ENCODE peak calls at places on chromosomes 3 and 15, in four cellular contexts. V is HCT116, I is neural crest cell, A is fibroblast of mammary gland. B is an unnamed sample.

GRCh38 chr3:180223268-180223667 is 186.5 kb upstream of the PEX5L start:
- DNase-seq in V (no peak), I (no peak), A (no peak), B (no peak)

GRCh38 chr3:8052599-8053185 is 448.9 kb upstream of the LMCD1 start:
- DNase-seq in V (no peak), I (no peak), A (peak; percentile 40), B (no peak)

GRCh38 chr3:11898611-11899325 is 52.1 kb upstream of the TAMM41 start:
- DNase-seq in V (no peak), I (no peak), A (no peak), B (no peak)

GRCh38 chr15:68333775-68334470 is 56.4 kb downstream of the FEM1B start:
- DNase-seq in V (no peak), I (no peak), A (peak; percentile 38), B (no peak)

GRCh38 chr15:36883705-36884355 is 216.5 kb downstream of the MEIS2 start:
- DNase-seq in V (peak; percentile 63), I (peak; percentile 93), A (peak; percentile 87), B (no peak)

GRCh38 chr15:37372064-37372463 is 271.7 kb upstream of the MEIS2 start:
- DNase-seq in V (no peak), I (no peak), A (no peak), B (no peak)

GRCh38 chr15:33226559-33227181 is 32.2 kb upstream of the FMN1 start:
- DNase-seq in V (peak; percentile 70), I (no peak), A (peak; percentile 37), B (no peak)

GRCh38 chr3:193499801-193500485 is 54.8 kb downstream of the ATP13A4 start:
- DNase-seq in V (no peak), I (no peak), A (no peak), B (no peak)

GRCh38 chr3:55662683-55663082 is 175.6 kb upstream of the WNT5A start:
- DNase-seq in V (no peak), I (no peak), A (peak; percentile 53), B (no peak)

GRCh38 chr3:124701687-124702086 is 28.6 kb upstream of the UMPS start:
- DNase-seq in V (no peak), I (no peak), A (peak; percentile 55), B (no peak)

GRCh38 chr3:141446737-141447136 is 40.1 kb upstream of the RASA2 start:
- DNase-seq in V (no peak), I (no peak), A (no peak), B (no peak)

GRCh38 chr15:68790910-68791309 is 29.8 kb downstream of the ANP32A start:
- DNase-seq in V (no peak), I (no peak), A (no peak), B (no peak)

GRCh38 chr3:3699816-3700633 is 99.2 kb upstream of the LRRN1 start:
- DNase-seq in V (no peak), I (no peak), A (no peak), B (no peak)

GRCh38 chr15:37931868-37932267 is 2.6 kb upstream of the TMCO5A start:
- DNase-seq in V (no peak), I (no peak), A (peak; percentile 55), B (no peak)

GRCh38 chr15:98963459-98963858 is 44.1 kb downstream of the PGPEP1L start:
- DNase-seq in V (no peak), I (no peak), A (no peak), B (no peak)

GRCh38 chr3:194032828-194033435 is 103.0 kb upstream of the HES1 start:
- DNase-seq in V (no peak), I (no peak), A (no peak), B (no peak)

GRCh38 chr15:64305261-64305660 is 50.7 kb downstream of the CSNK1G1 start:
- DNase-seq in V (no peak), I (no peak), A (peak; percentile 18), B (no peak)

GRCh38 chr3:125061170-125061569 is 5.4 kb upstream of the HEG1 start:
- DNase-seq in V (no peak), I (no peak), A (peak; percentile 94), B (no peak)

GRCh38 chr3:5095879-5096278 is 26.2 kb upstream of the ARL8B start:
- DNase-seq in V (no peak), I (peak; percentile 55), A (peak; percentile 28), B (no peak)

GRCh38 chr3:61524933-61525332 is 36.4 kb upstream of the PTPRG start:
- DNase-seq in V (no peak), I (no peak), A (peak; percentile 47), B (no peak)

GRCh38 chr3:23312866-23313265 is 109.7 kb downstream of the UBE2E2 start:
- DNase-seq in V (no peak), I (no peak), A (peak; percentile 68), B (no peak)

GRCh38 chr15:76393614-76394013 is 57.0 kb downstream of the ISL2 start:
- DNase-seq in V (no peak), I (no peak), A (peak; percentile 3), B (no peak)

GRCh38 chr15:77019476-77020331 is 24.8 kb downstream of the PSTPIP1 start:
- DNase-seq in V (no peak), I (no peak), A (no peak), B (peak; percentile 53)

GRCh38 chr15:56496635-56497034 is 31.7 kb upstream of the MNS1 start:
- DNase-seq in V (peak; percentile 67), I (no peak), A (peak; percentile 83), B (no peak)

GRCh38 chr3:128870327-128870726 is 9.1 kb upstream of the ACAD9 start:
- DNase-seq in V (no peak), I (no peak), A (no peak), B (no peak)

GRCh38 chr3:101833446-101833974 is 15.8 kb upstream of the NFKBIZ start:
- DNase-seq in V (no peak), I (no peak), A (no peak), B (no peak)

GRCh38 chr3:122101646-122102045 is 46.5 kb downstream of the CD86 start:
- DNase-seq in V (peak; percentile 65), I (no peak), A (peak; percentile 64), B (no peak)

DNA sequence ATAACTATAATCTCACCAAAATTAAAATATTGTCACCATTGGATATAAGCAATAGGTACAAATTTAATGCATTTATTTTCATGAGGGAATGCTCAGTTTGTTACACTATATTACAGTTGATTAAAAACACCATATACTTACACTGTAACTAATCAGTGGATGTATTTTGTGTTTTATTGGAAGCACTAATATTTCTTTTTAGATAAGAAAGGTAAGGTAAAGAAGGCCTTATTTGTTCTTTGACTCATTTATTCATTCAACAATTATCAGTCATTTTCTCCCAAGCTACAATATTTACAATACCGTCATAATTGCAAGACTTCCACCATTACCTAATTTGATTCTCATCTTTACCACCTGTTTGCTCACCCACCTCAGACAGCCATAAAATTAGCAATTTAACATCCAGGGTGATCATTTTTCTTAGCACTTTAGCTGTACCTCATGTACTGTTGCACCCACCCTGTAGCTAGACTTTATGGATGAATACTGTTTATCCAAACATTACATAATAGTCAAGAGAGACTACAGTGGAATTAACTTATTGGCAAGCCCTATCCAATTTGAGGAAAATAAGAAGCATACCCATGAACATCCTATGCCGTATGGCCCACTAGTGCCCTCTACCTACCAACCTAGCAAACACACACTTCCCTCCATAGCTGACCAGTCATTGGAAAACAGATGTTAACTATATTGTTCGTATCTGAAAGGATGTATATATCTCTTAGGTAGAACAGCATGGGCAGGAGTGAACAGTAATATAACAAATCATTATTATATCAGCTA is 229.6 kb downstream of the BBX start:
- DNase-seq in V (peak; percentile 19), I (no peak), A (peak; percentile 57), B (no peak)
- TF ChIP-seq CTCF in V (peak; percentile 27), I (peak; percentile 56), A (peak; percentile 75), B (peak; percentile 75)

GRCh38 chr15:88393719-88394519 is 73.3 kb downstream of the MRPL46 start:
- DNase-seq in V (no peak), I (no peak), A (no peak), B (no peak)

GRCh38 chr15:88397506-88397905 is 69.7 kb downstream of the MRPL46 start:
- DNase-seq in V (no peak), I (no peak), A (no peak), B (no peak)

GRCh38 chr15:88396382-88396781 is 70.8 kb downstream of the MRPL46 start:
- DNase-seq in V (no peak), I (no peak), A (no peak), B (no peak)

GRCh38 chr15:88394553-88395159 is 72.5 kb downstream of the MRPL46 start:
- DNase-seq in V (no peak), I (no peak), A (no peak), B (no peak)

GRCh38 chr15:88395241-88395640 is 71.9 kb downstream of the MRPL46 start:
- DNase-seq in V (no peak), I (no peak), A (no peak), B (no peak)
- TF ChIP-seq CTCF in V (no peak), I (no peak), A (no peak), B (no peak)

DNA sequence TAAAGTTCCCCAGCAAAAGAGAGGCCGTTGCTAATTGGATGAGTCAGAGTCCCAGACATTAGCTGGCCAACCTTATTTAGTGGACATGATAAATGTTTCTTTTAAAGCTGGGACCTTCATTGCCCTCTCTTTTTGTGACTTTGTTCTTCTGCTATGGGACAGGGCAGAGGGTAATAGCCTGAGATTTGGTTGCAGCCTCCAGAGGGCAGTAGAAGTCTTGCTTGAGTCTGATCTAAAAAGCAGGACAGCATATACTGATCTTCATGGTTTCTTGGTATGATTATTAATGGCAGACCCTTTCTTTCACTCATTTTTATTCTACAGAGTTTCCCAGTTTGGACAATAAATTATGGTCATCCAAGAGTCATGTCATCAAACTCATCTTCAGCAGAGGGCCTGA is 25.1 kb upstream of the ZKSCAN7 start:
- DNase-seq in V (peak; percentile 10), I (no peak), A (peak; percentile 25), B (no peak)
- TF ChIP-seq CTCF in V (peak; percentile 40), I (peak; percentile 46), A (peak; percentile 48), B (peak; percentile 64)

GRCh38 chr3:16060358-16060852 is 114.1 kb upstream of the GALNT15 start:
- DNase-seq in V (peak; percentile 96), I (no peak), A (peak; percentile 100), B (no peak)
- TF ChIP-seq CTCF in V (peak; percentile 21), I (no peak), A (peak; percentile 4), B (peak; percentile 46)

GRCh38 chr15:70412717-70413266 is 315.1 kb upstream of the TLE3 start:
- DNase-seq in V (no peak), I (no peak), A (no peak), B (no peak)

GRCh38 chr15:70411464-70411863 is 313.7 kb upstream of the TLE3 start:
- DNase-seq in V (no peak), I (no peak), A (no peak), B (no peak)

GRCh38 chr15:70407955-70408354 is 310.2 kb upstream of the TLE3 start:
- DNase-seq in V (no peak), I (no peak), A (no peak), B (no peak)

GRCh38 chr15:70409388-70409787 is 311.7 kb upstream of the TLE3 start:
- DNase-seq in V (no peak), I (no peak), A (no peak), B (no peak)

DNA sequence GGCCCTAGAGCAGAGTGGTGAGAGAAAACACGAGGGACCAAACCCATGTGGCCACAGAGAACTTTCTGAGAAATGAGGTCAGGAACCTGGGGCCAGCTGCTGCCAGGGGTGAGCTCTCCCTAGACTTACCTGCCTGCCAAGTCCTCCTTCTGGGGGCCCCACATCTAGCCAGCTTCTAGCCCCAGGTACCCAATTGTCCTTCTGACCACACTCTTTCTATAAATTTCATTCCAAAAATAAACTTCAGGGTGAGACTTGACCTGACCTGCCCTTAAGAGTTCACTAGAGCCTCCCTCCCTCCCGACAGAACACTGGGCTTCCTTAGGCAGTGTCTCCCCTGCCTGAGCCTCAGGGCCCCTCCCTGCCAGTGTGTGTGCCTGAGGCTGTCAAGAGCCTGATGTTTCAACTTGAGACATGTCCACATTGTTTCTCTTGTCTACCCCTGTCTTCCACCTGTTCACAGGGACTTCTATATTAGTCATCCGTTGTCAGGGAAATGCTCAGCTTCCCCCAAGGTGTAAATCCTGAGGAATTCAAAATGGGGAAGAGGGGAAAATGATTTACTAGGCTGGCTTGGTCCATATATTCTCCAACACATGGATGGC is 312.8 kb upstream of the TLE3 start:
- DNase-seq in V (no peak), I (no peak), A (no peak), B (no peak)
- TF ChIP-seq CTCF in V (no peak), I (no peak), A (no peak), B (no peak)

B was measured in chondrocyte.